ENCODE peak calls at places on chromosomes 6 and 20, in nine cellular contexts. A, X, Y, W, Q, U, C, K and M are unnamed samples.

GRCh38 chr6:125363360-125364121 is 61.8 kb upstream of the HDDC2 start:
- DNase-seq in K (no peak), X (peak; percentile 45), Q (no peak), W (peak; percentile 12), A (peak; percentile 77), Y (no peak), C (no peak), U (peak; percentile 10), M (peak; percentile 65)

GRCh38 chr20:50429412-50429811 is 80.8 kb upstream of the PTPN1 start:
- DNase-seq in A (no peak), W (no peak), C (no peak), U (no peak), Q (no peak), X (no peak), K (no peak), Y (no peak), M (no peak)

GRCh38 chr20:44069203-44069931 is 117.6 kb downstream of the JPH2 start:
- DNase-seq in A (no peak), W (no peak), K (no peak), Q (no peak), U (no peak), X (peak; percentile 18), Y (no peak), C (peak; percentile 48), M (no peak)

GRCh38 chr6:63565727-63566625 is 6.3 kb upstream of the LOC128125822 start:
- DNase-seq in K (no peak), A (no peak), Q (peak; percentile 46), U (no peak), X (peak; percentile 65), C (no peak), Y (no peak), W (no peak), M (no peak)

GRCh38 chr6:108746411-108746810 is 101.8 kb upstream of the ARMC2 start:
- DNase-seq in U (no peak), Q (no peak), A (no peak), K (no peak), Y (no peak), W (no peak), C (no peak), X (no peak), M (no peak)

GRCh38 chr6:166300357-166300987 is 7.7 kb downstream of the PRR18 start:
- DNase-seq in X (no peak), U (no peak), Y (no peak), W (no peak), K (no peak), Q (no peak), A (no peak), C (no peak), M (no peak)

GRCh38 chr20:49318430-49319203 is 40.8 kb upstream of the ZNFX1 start:
- DNase-seq in A (no peak), K (no peak), Y (no peak), Q (no peak), X (no peak), W (no peak), U (no peak), C (no peak), M (no peak)

GRCh38 chr6:86706449-86706848 is 230.9 kb upstream of the HTR1E start:
- DNase-seq in K (no peak), W (no peak), Q (no peak), X (no peak), C (no peak), U (peak; percentile 2), Y (no peak), A (no peak), M (no peak)

GRCh38 chr6:74504941-74505340 is 700.9 kb downstream of the COL12A1 start:
- DNase-seq in K (no peak), W (no peak), Q (no peak), A (no peak), C (no peak), X (no peak), U (no peak), Y (no peak), M (no peak)

GRCh38 chr20:3980260-3981131 is 34.9 kb downstream of the RNF24 start:
- DNase-seq in W (no peak), Y (no peak), X (peak; percentile 76), K (no peak), Q (no peak), U (peak; percentile 80), A (no peak), C (no peak), M (no peak)

GRCh38 chr6:2986722-2987196 is 12.9 kb upstream of the NQO2 start:
- DNase-seq in C (no peak), Y (no peak), Q (no peak), W (no peak), X (peak; percentile 85), K (no peak), A (no peak), U (no peak), M (no peak)

GRCh38 chr20:19974621-19975435 is 42.3 kb upstream of the NAA20 start:
- DNase-seq in Q (peak; percentile 89), X (peak; percentile 97), C (no peak), A (peak; percentile 94), K (peak; percentile 80), U (no peak), Y (no peak), W (peak; percentile 78), M (no peak)

GRCh38 chr20:59650418-59650817 is 46.1 kb downstream of the PHACTR3 start:
- DNase-seq in X (no peak), C (no peak), A (no peak), Q (no peak), U (no peak), Y (no peak), K (no peak), W (no peak), M (no peak)

GRCh38 chr6:169723200-169723909 is 945 bp downstream of the PHF10 start:
- DNase-seq in U (peak; percentile 39), X (peak; percentile 66), C (peak; percentile 54), W (no peak), K (peak; percentile 13), Y (no peak), A (peak; percentile 87), Q (peak; percentile 69), M (peak; percentile 69)

GRCh38 chr6:170112583-170112860 is 178.4 kb downstream of the DLL1 start:
- DNase-seq in U (no peak), C (no peak), W (no peak), A (peak; percentile 17), K (no peak), Y (no peak), X (no peak), Q (no peak), M (no peak)

GRCh38 chr6:113642390-113642713 is 214.8 kb upstream of the MARCKS start:
- DNase-seq in C (no peak), Y (no peak), Q (no peak), A (no peak), W (no peak), K (no peak), U (no peak), X (no peak), M (no peak)

DNA sequence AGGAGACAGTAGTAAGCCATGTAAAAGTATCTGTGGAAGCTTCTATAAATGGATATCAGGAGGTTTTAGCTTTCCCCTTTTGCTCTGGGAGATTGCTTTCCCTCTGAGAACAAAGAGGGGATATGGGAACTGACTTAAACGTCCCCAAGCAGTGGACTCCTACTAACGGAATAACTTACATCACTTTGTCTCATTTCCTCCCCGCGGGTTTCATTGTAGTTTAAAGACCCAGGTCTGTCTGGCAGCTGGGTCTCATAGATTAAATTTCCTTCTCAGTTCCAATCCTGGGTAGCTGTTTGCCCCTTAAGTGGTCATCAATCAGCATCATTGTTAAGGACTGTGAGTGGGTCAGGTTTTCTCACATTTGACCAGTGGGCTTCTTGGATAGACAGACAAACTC is 68.7 kb downstream of the PLAGL1 start:
- DNase-seq in X (no peak), Q (no peak), K (no peak), A (no peak), C (no peak), U (no peak), Y (no peak), W (no peak), M (no peak)
- H3K4me1 ChIP-seq in X (no peaks in the 10 kb centered on the region), Q (peaks cover 4% of the 10 kb centered on the region), K (no peaks in the 10 kb centered on the region), A (no peaks in the 10 kb centered on the region), C (peaks cover 4% of the 10 kb centered on the region), U (peaks cover 16% of the 10 kb centered on the region), Y (no peaks in the 10 kb centered on the region), W (no peaks in the 10 kb centered on the region), M (peaks cover 5% of the 10 kb centered on the region)

GRCh38 chr6:121436966-121437756 is 1.7 kb downstream of the GJA1 start:
- DNase-seq in C (no peak), X (peak; percentile 63), K (peak; percentile 40), W (no peak), Y (no peak), U (no peak), Q (peak; percentile 33), A (peak; percentile 65), M (no peak)
- H3K4me3 ChIP-seq in C (peak overlapping the region; percentile 52), X (peak overlapping the region; percentile 78), K (peak overlapping the region; percentile 90), W (peak overlapping the region; percentile 70), Y (no peak overlapping the region), U (no peak overlapping the region), Q (peak overlapping the region; percentile 50), A (peak overlapping the region; percentile 99), M (peak overlapping the region; percentile 19)

GRCh38 chr6:167504412-167504961 is 179.6 kb downstream of the TTLL2 start:
- DNase-seq in C (no peak), U (no peak), Q (no peak), K (no peak), X (no peak), A (no peak), Y (no peak), W (no peak), M (no peak)
- H3K9me3 ChIP-seq in C (no peaks in the 10 kb centered on the region), U (no peaks in the 10 kb centered on the region), Q (no peaks in the 10 kb centered on the region), K (no peaks in the 10 kb centered on the region), X (no peaks in the 10 kb centered on the region), A (no peaks in the 10 kb centered on the region), Y (no peaks in the 10 kb centered on the region), W (no peaks in the 10 kb centered on the region), M (no peaks in the 10 kb centered on the region)

GRCh38 chr6:53310751-53311585 is 37.8 kb downstream of the ELOVL5 start:
- DNase-seq in U (no peak), K (no peak), A (no peak), Y (no peak), X (peak; percentile 38), Q (no peak), W (no peak), C (no peak), M (peak; percentile 5)

GRCh38 chr6:53313784-53314382 is 34.9 kb downstream of the ELOVL5 start:
- DNase-seq in A (no peak), C (no peak), Y (no peak), U (no peak), Q (no peak), X (peak; percentile 81), W (no peak), K (no peak), M (peak; percentile 11)

GRCh38 chr6:53311586-53311935 is 37.2 kb downstream of the ELOVL5 start:
- DNase-seq in C (no peak), U (no peak), A (no peak), W (no peak), X (no peak), Y (no peak), Q (no peak), K (no peak), M (no peak)

GRCh38 chr6:53309897-53310291 is 38.9 kb downstream of the ELOVL5 start:
- DNase-seq in A (no peak), K (no peak), X (no peak), Q (no peak), U (no peak), Y (no peak), W (no peak), C (no peak), M (no peak)

DNA sequence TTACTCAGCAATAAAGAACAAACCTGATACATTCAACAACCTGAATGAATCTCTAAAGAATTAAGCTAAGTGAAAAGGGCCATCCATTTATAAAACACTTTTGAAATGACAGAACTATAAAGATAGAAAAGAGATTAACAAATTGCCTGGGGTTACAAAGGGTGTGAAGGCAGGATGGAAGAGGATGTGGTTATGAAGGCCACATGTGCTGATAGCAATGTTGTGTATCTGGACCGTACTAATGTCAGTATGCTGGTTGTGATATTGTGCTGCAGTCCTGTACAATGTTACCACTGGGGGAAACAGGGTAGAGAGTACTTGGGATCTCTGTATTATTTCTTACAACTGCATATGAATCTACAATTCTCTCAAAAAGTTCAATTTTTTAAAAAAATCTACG is 36.4 kb downstream of the ELOVL5 start:
- DNase-seq in W (no peak), A (no peak), C (no peak), Q (no peak), U (no peak), Y (no peak), K (no peak), X (no peak), M (peak; percentile 20)
- H3K4me1 ChIP-seq in W (no peaks in the 10 kb centered on the region), A (peaks cover 6% of the 10 kb centered on the region), C (peaks cover 88% of the 10 kb centered on the region), Q (no peaks in the 10 kb centered on the region), U (peaks cover 34% of the 10 kb centered on the region), Y (no peaks in the 10 kb centered on the region), K (peaks cover 57% of the 10 kb centered on the region), X (peaks cover 7% of the 10 kb centered on the region), M (peaks cover 44% of the 10 kb centered on the region)